ENCODE peak calls at places on chromosomes 3 and 15, in nine cellular contexts. V, P, J, T, N, O, Q, K and G are unnamed samples.

GRCh38 chr15:89112341-89112971 is 24.2 kb downstream of the ABHD2 start:
- DNase-seq in V (peak; percentile 76), P (no peak), J (peak; percentile 48), T (no peak), N (peak; percentile 65), O (no peak), Q (peak; percentile 67), K (no peak), G (no peak)

GRCh38 chr3:100463002-100463401 is 29.4 kb upstream of the TMEM45A start:
- DNase-seq in V (no peak), P (peak; percentile 53), J (no peak), T (peak; percentile 36), N (no peak), O (no peak), Q (no peak), K (no peak), G (no peak)

GRCh38 chr15:50358805-50359204 is 3.8 kb upstream of the GABPB1 start:
- DNase-seq in V (peak; percentile 16), P (peak; percentile 33), J (no peak), T (no peak), N (no peak), O (no peak), Q (no peak), K (no peak), G (no peak)

GRCh38 chr15:70362911-70363310 is 265.2 kb upstream of the TLE3 start:
- DNase-seq in V (peak; percentile 29), P (peak; percentile 61), J (peak; percentile 17), T (no peak), N (peak; percentile 71), O (no peak), Q (peak; percentile 63), K (no peak), G (peak; percentile 44)

GRCh38 chr15:42729409-42729808 is 7.5 kb downstream of the CDAN1 start:
- DNase-seq in V (no peak), P (no peak), J (no peak), T (no peak), N (no peak), O (no peak), Q (no peak), K (no peak), G (no peak)

GRCh38 chr15:93983501-93983900 is 247.9 kb upstream of the MCTP2 start:
- DNase-seq in V (no peak), P (peak; percentile 51), J (no peak), T (no peak), N (no peak), O (no peak), Q (no peak), K (no peak), G (no peak)

GRCh38 chr3:187946031-187946691 is 200.9 kb upstream of the BCL6 start:
- DNase-seq in V (no peak), P (no peak), J (no peak), T (no peak), N (no peak), O (no peak), Q (no peak), K (no peak), G (no peak)

GRCh38 chr3:134827213-134827612 is 32.2 kb downstream of the EPHB1 start:
- DNase-seq in V (no peak), P (no peak), J (no peak), T (no peak), N (no peak), O (no peak), Q (no peak), K (no peak), G (no peak)

GRCh38 chr3:72976182-72976825 is 20.3 kb upstream of the PPP4R2 start:
- DNase-seq in V (no peak), P (no peak), J (no peak), T (no peak), N (no peak), O (no peak), Q (no peak), K (no peak), G (no peak)

GRCh38 chr15:51243774-51244173 is 94.6 kb downstream of the CYP19A1 start:
- DNase-seq in V (no peak), P (no peak), J (no peak), T (no peak), N (no peak), O (no peak), Q (no peak), K (no peak), G (no peak)

GRCh38 chr15:31136016-31136415 is 34.5 kb upstream of the TRPM1 start:
- DNase-seq in V (no peak), P (peak; percentile 9), J (no peak), T (no peak), N (no peak), O (no peak), Q (no peak), K (no peak), G (no peak)

GRCh38 chr3:141425523-141426233 is 57.4 kb downstream of the ZBTB38 start:
- DNase-seq in V (no peak), P (no peak), J (no peak), T (no peak), N (no peak), O (no peak), Q (no peak), K (no peak), G (no peak)

DNA sequence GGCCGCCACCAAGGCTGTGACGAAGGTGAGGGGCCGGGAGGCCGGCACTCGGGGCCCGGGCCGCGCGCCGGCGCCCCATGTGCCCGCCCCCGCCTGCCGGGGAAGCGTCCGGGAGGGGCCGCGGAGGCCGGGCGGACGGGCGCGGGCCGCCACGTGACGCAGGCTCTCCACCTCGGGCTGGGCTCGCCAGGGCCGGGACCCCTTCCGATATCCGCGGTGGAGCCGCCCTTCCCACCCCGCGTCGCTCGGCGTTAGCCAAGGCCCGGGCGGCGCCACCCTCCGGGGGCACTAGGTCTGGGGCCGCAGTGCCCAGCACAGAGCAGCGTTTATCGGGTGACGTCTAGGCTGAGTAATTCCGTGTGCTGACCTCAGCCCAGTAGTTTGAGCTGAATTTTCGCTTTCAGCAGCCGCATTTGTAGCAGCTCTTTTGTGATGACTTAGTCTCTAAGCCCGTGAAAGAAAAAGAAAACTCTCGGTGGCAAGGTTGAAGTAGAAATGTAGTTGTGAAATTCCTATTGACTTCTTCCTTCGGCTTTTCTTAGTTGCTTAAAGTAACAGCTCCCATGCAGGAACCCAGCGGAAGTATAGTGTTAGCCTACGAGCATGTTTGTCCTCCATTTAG is 885 bp downstream of the CDV3 start:
- DNase-seq in V (peak; percentile 80), P (peak; percentile 72), J (peak; percentile 48), T (peak; percentile 53), N (peak; percentile 84), O (peak; percentile 70), Q (peak; percentile 76), K (peak; percentile 86), G (peak; percentile 91)
- TF ChIP-seq POLR2A in V (peak; percentile 70), P (no peak), J (no peak), T (peak; percentile 70), N (peak; percentile 31), O (peak; percentile 44), Q (no peak), K (no peak), G (peak; percentile 37)

GRCh38 chr3:123961508-123961856 is 453 bp upstream of the CCDC14 start:
- DNase-seq in V (no peak), P (no peak), J (no peak), T (no peak), N (no peak), O (no peak), Q (no peak), K (no peak), G (no peak)
- H3K4me3 ChIP-seq in V (peak overlapping the region; percentile 63), P (peak overlapping the region; percentile 78), J (peak overlapping the region; percentile 73), T (peak overlapping the region; percentile 57), N (peak overlapping the region; percentile 83), O (peak overlapping the region; percentile 81), Q (peak overlapping the region; percentile 79), K (peak overlapping the region; percentile 91), G (peak overlapping the region; percentile 84)

GRCh38 chr15:100889359-100890058 is 9.9 kb downstream of the ALDH1A3 start:
- DNase-seq in V (peak; percentile 37), P (peak; percentile 54), J (peak; percentile 80), T (peak; percentile 80), N (peak; percentile 85), O (peak; percentile 70), Q (no peak), K (peak; percentile 72), G (peak; percentile 51)
- TF ChIP-seq POLR2A in V (no peak), P (no peak), J (no peak), T (peak; percentile 34), N (no peak), O (no peak), Q (no peak), K (no peak), G (no peak)

GRCh38 chr3:147412917-147413711 is 3.9 kb downstream of the ZIC1 start:
- DNase-seq in V (no peak), P (peak; percentile 14), J (no peak), T (no peak), N (no peak), O (no peak), Q (no peak), K (no peak), G (no peak)
- H3K4me3 ChIP-seq in V (no peak overlapping the region), P (no peak overlapping the region), J (peak overlapping the region; percentile 60), T (no peak overlapping the region), N (peak overlapping the region; percentile 10), O (peak overlapping the region; percentile 17), Q (peak overlapping the region; percentile 31), K (peak overlapping the region; percentile 41), G (peak overlapping the region; percentile 33)

GRCh38 chr15:80059786-80060489 is 462 bp downstream of the ZFAND6 start:
- DNase-seq in V (peak; percentile 48), P (no peak), J (peak; percentile 27), T (peak; percentile 39), N (peak; percentile 68), O (no peak), Q (peak; percentile 45), K (no peak), G (peak; percentile 82)
- TF ChIP-seq POLR2A in V (no peak), P (no peak), J (no peak), T (no peak), N (no peak), O (peak; percentile 12), Q (no peak), K (no peak), G (no peak)